ENCODE peak calls at places on chromosomes 3 and 15, in four cellular contexts. O is astrocyte of the cerebellum, T is A549, B is NB4. H is an unnamed sample.

GRCh38 chr15:31268911-31269784 is 57.5 kb upstream of the KLF13 start:
- DNase-seq in T (no peak), O (no peak), B (no peak), H (no peak)

GRCh38 chr3:152574461-152575079 is 260.4 kb upstream of the P2RY1 start:
- DNase-seq in T (peak), B (peak), O (peak), H (no peak)

GRCh38 chr15:98804057-98804380 is 155.7 kb downstream of the IGF1R start:
- DNase-seq in B (no peak), O (no peak), T (no peak), H (no peak)

GRCh38 chr3:15427981-15428380 is 583 bp downstream of the EAF1 start:
- DNase-seq in T (no peak), B (no peak), O (no peak), H (no peak)

GRCh38 chr3:48990636-48991421 is 788 bp downstream of the P4HTM start:
- DNase-seq in B (no peak), O (no peak), T (no peak), H (no peak)

GRCh38 chr15:94674251-94674650 is 442.9 kb downstream of the MCTP2 start:
- DNase-seq in T (no peak), O (no peak), B (no peak), H (no peak)

GRCh38 chr3:156814295-156814694 is 11.9 kb upstream of the LEKR1 start:
- DNase-seq in B (no peak), O (no peak), T (no peak), H (no peak)

GRCh38 chr3:66629431-66630368 is 128.9 kb upstream of the LRIG1 start:
- DNase-seq in T (no peak), B (no peak), O (no peak), H (no peak)

GRCh38 chr3:12393894-12394293 is 90.4 kb upstream of the TSEN2 start:
- DNase-seq in O (peak), B (peak), T (no peak), H (peak)

GRCh38 chr3:150080058-150080730 is 109.5 kb upstream of the PFN2 start:
- DNase-seq in B (no peak), O (no peak), T (no peak), H (no peak)

GRCh38 chr3:162538906-162539305 is 1042.3 kb downstream of the OTOL1 start:
- DNase-seq in T (no peak), B (no peak), O (no peak), H (no peak)

GRCh38 chr3:55487376-55488241 is 503 bp upstream of the WNT5A start:
- DNase-seq in B (no peak), O (no peak), T (peak), H (no peak)

GRCh38 chr3:16927485-16927884 is 42.7 kb downstream of the PLCL2 start:
- DNase-seq in T (no peak), O (no peak), B (peak), H (no peak)

GRCh38 chr3:153242900-153243299 is 80.9 kb downstream of the RAP2B start:
- DNase-seq in O (no peak), B (peak), T (no peak), H (no peak)

GRCh38 chr15:73851679-73852078 is 21.7 kb upstream of the TBC1D21 start:
- DNase-seq in O (peak), B (peak), T (no peak), H (no peak)

GRCh38 chr15:101675015-101675414 is 22.8 kb upstream of the TM2D3 start:
- DNase-seq in T (no peak), B (no peak), O (peak), H (peak)

GRCh38 chr15:29805043-29805707 is 17.1 kb downstream of the TJP1 start:
- DNase-seq in O (peak), B (no peak), T (no peak), H (no peak)

GRCh38 chr15:48693474-48693873 is 48.0 kb upstream of the FBN1 start:
- DNase-seq in O (no peak), T (no peak), B (no peak), H (peak)

GRCh38 chr15:77980094-77980493 is 97.4 kb downstream of the TBC1D2B start:
- DNase-seq in T (no peak), B (no peak), O (no peak), H (no peak)

GRCh38 chr3:66350601-66351000 is 129.8 kb downstream of the SLC25A26 start:
- DNase-seq in O (no peak), B (no peak), T (no peak), H (no peak)

GRCh38 chr3:25573386-25574171 is 91.1 kb downstream of the TOP2B start:
- DNase-seq in B (no peak), O (no peak), T (no peak), H (no peak)

GRCh38 chr3:42179110-42179725 is 86.8 kb downstream of the CCK start:
- DNase-seq in O (peak), B (no peak), T (peak), H (peak)

GRCh38 chr3:77326586-77326985 is 286.7 kb downstream of the ROBO2 start:
- DNase-seq in T (no peak), B (no peak), O (no peak), H (no peak)

GRCh38 chr3:123816673-123817207 is 67.4 kb downstream of the MYLK start:
- DNase-seq in O (peak), T (no peak), B (no peak), H (peak)

GRCh38 chr3:146308222-146308621 is 57.3 kb upstream of the PLSCR4 start:
- DNase-seq in O (peak), T (no peak), B (no peak), H (peak)

GRCh38 chr3:130760922-130761321 is 14.3 kb upstream of the PIK3R4 start:
- DNase-seq in O (no peak), T (no peak), B (no peak), H (no peak)

GRCh38 chr3:46695177-46695961 is 1.9 kb upstream of the ALS2CL start:
- DNase-seq in B (peak), O (no peak), T (peak), H (no peak)

GRCh38 chr3:148459931-148460513 is 237.7 kb upstream of the AGTR1 start:
- DNase-seq in B (peak), T (no peak), O (no peak), H (no peak)

GRCh38 chr15:23424111-23424904 is 22.7 kb downstream of the GOLGA6L2 start:
- DNase-seq in T (no peak), O (no peak), B (no peak), H (no peak)

GRCh38 chr3:31974454-31974853 is 6.6 kb downstream of the OSBPL10 start:
- DNase-seq in B (no peak), O (no peak), T (no peak), H (no peak)

GRCh38 chr15:88635343-88635742 is 3.5 kb upstream of the ISG20 start:
- DNase-seq in T (no peak), B (no peak), O (no peak), H (no peak)

GRCh38 chr15:98505611-98506031 is 142.7 kb upstream of the IGF1R start:
- DNase-seq in O (no peak), T (no peak), B (peak), H (no peak)

GRCh38 chr15:69253156-69253555 is 45.6 kb upstream of the PAQR5 start:
- DNase-seq in T (peak), B (no peak), O (peak), H (peak)

GRCh38 chr15:96629501-96629900 is 299.0 kb downstream of the NR2F2 start:
- DNase-seq in O (no peak), B (no peak), T (no peak), H (no peak)

GRCh38 chr3:55669133-55669532 is 182.0 kb upstream of the WNT5A start:
- DNase-seq in B (no peak), O (no peak), T (no peak), H (no peak)

GRCh38 chr15:56948766-56949105 is 30.3 kb downstream of the TCF12 start:
- DNase-seq in B (no peak), T (no peak), O (no peak), H (no peak)

GRCh38 chr15:34023932-34024331 is 15.1 kb downstream of the AVEN start:
- DNase-seq in O (no peak), B (no peak), T (no peak), H (no peak)

GRCh38 chr3:128588147-128588546 is 62.5 kb downstream of the RPN1 start:
- DNase-seq in T (no peak), B (peak), O (no peak), H (no peak)

GRCh38 chr3:128592891-128593290 is 57.7 kb downstream of the RPN1 start:
- DNase-seq in T (no peak), O (no peak), B (no peak), H (no peak)

GRCh38 chr3:128591728-128592426 is 58.7 kb downstream of the RPN1 start:
- DNase-seq in T (no peak), B (peak), O (no peak), H (no peak)

GRCh38 chr3:128587391-128587790 is 63.2 kb downstream of the RPN1 start:
- DNase-seq in B (no peak), O (no peak), T (no peak), H (no peak)

DNA sequence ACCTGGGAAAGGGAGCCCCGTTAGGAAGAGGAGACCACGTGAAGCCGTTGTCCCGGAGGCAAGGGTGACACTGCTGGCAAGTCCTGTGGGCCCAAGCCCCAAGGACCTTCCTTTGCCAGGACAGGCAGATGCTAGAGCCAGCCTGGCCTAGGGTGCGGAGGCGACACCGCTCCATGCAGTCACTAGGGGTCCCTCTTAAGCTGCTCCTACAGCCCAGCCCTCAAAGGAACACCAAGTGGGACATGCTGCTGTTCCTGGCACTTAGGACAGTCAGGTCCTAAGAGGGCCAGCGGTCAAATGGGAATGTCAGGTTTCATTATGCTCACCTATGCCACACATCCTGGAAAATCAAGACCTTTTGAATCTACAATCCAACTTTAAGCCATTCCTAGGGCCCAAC is 59.7 kb downstream of the RPN1 start:
- DNase-seq in O (no peak), B (peak), T (no peak), H (no peak)
- TF ChIP-seq CTCF in O (peak), B (peak), T (no peak), H (no peak)

GRCh38 chr15:45183511-45183910 is 4.3 kb downstream of the SHF start:
- DNase-seq in O (no peak), B (no peak), T (no peak), H (no peak)
- H3K4me3 ChIP-seq in O (no peak), B (no peak), T (no peak), H (no peak)

GRCh38 chr3:69454204-69454787 is 68.4 kb upstream of the FRMD4B start:
- DNase-seq in B (no peak), O (no peak), T (no peak), H (no peak)

GRCh38 chr3:69452295-69452694 is 66.4 kb upstream of the FRMD4B start:
- DNase-seq in B (no peak), T (no peak), O (no peak), H (no peak)

GRCh38 chr3:69446402-69447072 is 60.6 kb upstream of the FRMD4B start:
- DNase-seq in O (no peak), B (no peak), T (no peak), H (no peak)

DNA sequence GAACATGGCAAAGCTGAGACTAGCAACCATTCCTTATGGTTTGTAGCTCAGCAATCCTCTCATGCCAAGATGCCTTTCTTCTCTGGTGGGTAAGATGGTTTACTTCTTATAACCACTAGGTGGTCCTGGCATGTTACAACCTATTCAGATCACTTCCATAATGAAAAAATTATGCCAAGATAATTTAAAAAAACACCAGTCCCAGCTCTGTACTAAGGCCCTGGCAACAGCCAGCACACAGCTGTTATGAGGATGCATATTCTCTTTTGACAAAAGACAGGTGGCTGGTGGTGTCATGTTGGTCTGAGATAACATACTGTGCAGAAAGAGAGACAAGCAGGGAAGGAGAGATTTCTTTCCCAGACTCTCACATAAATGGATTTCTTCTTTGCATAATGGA is 65.7 kb upstream of the FRMD4B start:
- DNase-seq in O (no peak), T (no peak), B (peak), H (no peak)
- TF ChIP-seq CTCF in O (peak), T (no peak), B (peak), H (no peak)

DNA sequence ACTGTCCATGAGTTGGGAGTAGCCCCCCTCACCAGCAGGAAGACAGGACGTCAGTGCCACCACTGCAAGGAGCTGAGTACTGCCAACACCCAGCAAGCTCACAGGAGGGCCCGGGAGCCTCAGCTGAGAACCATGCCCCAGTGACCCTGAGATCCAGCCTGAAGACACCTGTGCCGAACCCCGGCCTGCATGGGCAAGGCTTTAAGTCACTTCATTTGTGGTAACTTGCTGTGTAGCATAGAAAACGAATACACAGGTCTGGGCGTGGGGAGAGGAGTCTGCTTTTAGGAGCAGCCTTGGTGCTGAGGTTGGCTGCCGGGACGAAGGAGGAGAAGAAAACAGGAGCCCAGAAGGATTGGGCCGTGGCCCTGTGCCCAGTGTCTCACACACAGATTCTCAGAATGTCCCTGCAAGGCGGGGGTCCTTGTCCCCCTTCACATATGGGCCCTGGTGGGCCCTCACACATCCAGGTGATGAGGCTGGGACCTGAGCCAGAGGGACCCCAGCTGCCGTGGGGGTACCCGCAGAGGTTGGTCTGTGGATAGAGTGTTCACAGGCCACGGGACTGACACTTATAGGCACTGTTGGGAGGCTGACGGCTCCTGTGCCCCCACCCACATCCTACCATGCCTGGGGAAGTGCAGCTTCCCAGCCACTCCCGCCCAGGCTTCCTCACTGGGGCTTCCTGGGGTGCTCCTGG is 85.3 kb downstream of the PLXNA1 start:
- DNase-seq in T (no peak), O (no peak), B (no peak), H (no peak)
- H3K4me3 ChIP-seq in T (no peak), O (no peak), B (no peak), H (no peak)

GRCh38 chr3:133282239-133282638 is 117.6 kb upstream of the BFSP2 start:
- DNase-seq in T (no peak), B (no peak), O (no peak), H (peak)

GRCh38 chr3:133289322-133289721 is 110.5 kb upstream of the BFSP2 start:
- DNase-seq in O (no peak), B (no peak), T (no peak), H (no peak)

GRCh38 chr3:133280591-133280990 is 119.3 kb upstream of the BFSP2 start:
- DNase-seq in O (no peak), T (no peak), B (no peak), H (no peak)

DNA sequence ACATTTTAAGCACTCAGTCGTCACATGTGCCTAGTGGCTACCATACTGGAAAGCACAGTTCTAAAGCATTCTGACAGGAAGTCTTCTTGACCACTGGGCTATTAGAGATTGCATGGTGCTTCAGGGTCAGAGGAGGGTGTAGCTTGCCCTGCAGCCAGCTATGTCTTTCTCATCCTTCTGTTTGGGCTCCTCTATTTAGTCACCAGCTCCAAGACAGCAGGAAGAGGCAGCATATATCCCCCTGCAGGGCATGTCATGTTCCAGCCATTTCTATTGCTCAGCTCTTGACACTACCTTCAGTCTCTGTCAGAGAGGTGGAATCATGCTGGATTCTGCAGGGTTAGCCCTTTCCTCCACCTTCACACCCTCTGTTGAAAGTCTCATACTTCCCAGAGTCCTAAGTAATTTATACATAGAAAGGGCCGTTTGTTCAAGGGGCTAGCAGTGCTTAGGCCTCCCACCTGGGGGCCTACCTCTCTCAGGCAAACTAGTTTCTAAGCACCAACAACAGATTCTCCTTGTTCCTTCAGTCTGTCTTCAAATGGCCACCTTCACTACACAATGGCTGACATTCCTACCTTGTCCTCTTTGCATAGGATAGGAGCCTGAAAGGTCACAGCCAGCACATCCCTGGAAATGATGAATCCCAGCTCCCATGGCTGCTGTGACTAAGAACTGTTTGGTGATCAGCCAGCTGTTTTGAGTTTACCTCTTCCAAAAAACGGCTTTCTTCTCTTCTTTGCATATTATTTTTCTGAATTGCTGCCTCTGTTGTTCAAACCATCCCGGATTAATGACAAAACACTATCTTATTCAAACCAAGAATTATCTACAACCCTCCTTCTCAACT is 115.7 kb upstream of the BFSP2 start:
- DNase-seq in O (no peak), T (no peak), B (no peak), H (no peak)
- TF ChIP-seq CTCF in O (no peak), T (no peak), B (peak), H (no peak)

DNA sequence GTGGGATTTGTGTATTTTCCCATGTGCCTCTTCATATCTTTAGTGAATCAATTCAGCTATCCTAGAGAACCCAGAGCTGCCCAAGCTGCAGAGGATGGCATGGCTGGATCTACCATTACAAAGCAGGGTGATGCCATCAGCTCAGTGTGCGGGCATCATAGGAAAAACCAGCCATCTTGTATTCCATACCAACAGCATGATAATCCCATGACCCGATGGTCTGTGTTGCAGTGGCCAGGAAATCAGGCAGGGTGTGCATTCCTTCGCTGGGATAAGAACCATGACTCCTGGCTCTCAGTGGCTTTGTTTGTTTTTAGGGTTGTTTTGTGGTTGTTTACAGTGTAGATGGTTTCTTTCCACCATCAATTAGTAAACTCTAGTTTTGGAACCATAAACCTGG is 36.0 kb downstream of the ARHGAP31 start:
- DNase-seq in B (no peak), T (no peak), O (no peak), H (no peak)
- H3K4me3 ChIP-seq in B (no peak), T (no peak), O (no peak), H (no peak)

DNA sequence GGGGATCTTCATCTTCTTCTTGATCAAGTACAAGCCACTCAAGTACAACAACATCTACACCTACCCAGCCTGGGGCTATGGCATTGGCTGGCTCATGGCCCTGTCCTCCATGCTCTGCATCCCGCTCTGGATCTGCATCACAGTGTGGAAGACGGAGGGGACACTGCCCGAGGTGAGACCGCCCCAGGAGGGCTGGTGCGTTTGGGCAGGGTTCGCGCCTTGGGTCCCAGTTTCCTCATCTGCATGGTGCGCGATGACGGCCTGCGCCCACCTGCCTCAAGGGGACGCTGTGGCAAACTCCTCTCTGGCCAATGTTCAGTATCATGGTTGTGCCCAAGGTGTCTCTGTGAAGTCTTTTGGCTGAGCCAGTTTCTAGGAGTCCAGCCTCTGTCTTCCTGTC is 57.5 kb upstream of the SLC6A1 start:
- DNase-seq in B (no peak), T (no peak), O (no peak), H (no peak)
- TF ChIP-seq CTCF in B (no peak), T (no peak), O (no peak), H (no peak)

H was measured in AG04449.